ENCODE peak calls at places on chromosomes 16 and 17, in nine cellular contexts. C is heart left ventricle; R is HFFc6; D is T-helper 1 cell; U is stimulated activated CD8-positive, alpha-beta memory T cell treated with anti-CD3 and anti-CD28 coated beads, Interleukin-15, amount 100 ng/mL, for 48 hours; H is cerebellar cortex; P is left ventricle myocardium inferior; S is GM04504; E is activated CD8-positive, alpha-beta memory T cell treated with anti-CD3 and anti-CD28 coated beads, Interleukin-2, amount 50 U/mL, for 4 hours. V is an unnamed sample.

GRCh38 chr16:21279501-21279900 is 1.4 kb upstream of the CRYM start:
- DNase-seq in C (no peak), R (no peak), D (no peak), U (no peak), H (peak), P (no peak), S (no peak), E (no peak), V (no peak)

GRCh38 chr17:38747385-38748328 is 479 bp downstream of the PCGF2 start:
- DNase-seq in C (peak), R (no peak), D (no peak), U (no peak), H (no peak), P (peak), S (no peak), E (no peak), V (peak)

GRCh38 chr17:30396129-30396528 is 17.4 kb downstream of the CPD start:
- DNase-seq in C (no peak), R (no peak), D (no peak), U (no peak), H (no peak), P (no peak), S (no peak), E (no peak), V (no peak)

GRCh38 chr17:48457080-48457836 is 27.2 kb upstream of the SKAP1 start:
- DNase-seq in C (peak), R (peak), D (peak), U (no peak), H (peak), P (peak), S (peak), E (peak), V (peak)

GRCh38 chr17:78716814-78717393 is 65.2 kb downstream of the CYTH1 start:
- DNase-seq in C (peak), R (peak), D (no peak), U (no peak), H (peak), P (peak), S (no peak), E (peak), V (peak)

GRCh38 chr17:63840591-63841349 is 1.7 kb downstream of the SMARCD2 start:
- DNase-seq in C (peak), R (no peak), D (no peak), U (no peak), H (no peak), P (peak), S (peak), E (no peak), V (peak)

GRCh38 chr17:82241183-82241925 is 12.5 kb downstream of the SLC16A3 start:
- DNase-seq in C (peak), R (peak), D (no peak), U (no peak), H (no peak), P (peak), S (no peak), E (no peak), V (peak)

GRCh38 chr17:21043296-21044232 is 753 bp upstream of the USP22 start:
- DNase-seq in C (peak), R (peak), D (peak), U (peak), H (peak), P (peak), S (peak), E (peak), V (peak)

GRCh38 chr17:52136173-52136572 is 22.3 kb downstream of the CA10 start:
- DNase-seq in C (no peak), R (no peak), D (no peak), U (no peak), H (peak), P (no peak), S (no peak), E (no peak), V (no peak)

GRCh38 chr17:57537524-57538410 is 207.3 kb downstream of the CCDC182 start:
- DNase-seq in C (no peak), R (no peak), D (peak), U (no peak), H (no peak), P (no peak), S (no peak), E (no peak), V (no peak)

GRCh38 chr16:30456302-30456701 is 10.6 kb upstream of the SEPHS2 start:
- DNase-seq in C (no peak), R (no peak), D (no peak), U (no peak), H (no peak), P (no peak), S (no peak), E (no peak), V (no peak)

GRCh38 chr17:64107517-64108235 is 22.3 kb downstream of the ERN1 start:
- DNase-seq in C (no peak), R (no peak), D (no peak), U (no peak), H (no peak), P (no peak), S (no peak), E (no peak), V (no peak)

GRCh38 chr17:73401911-73402310 is 90.1 kb upstream of the CDC42EP4 start:
- DNase-seq in C (peak), R (no peak), D (peak), U (no peak), H (peak), P (peak), S (no peak), E (no peak), V (no peak)

GRCh38 chr16:30113031-30113710 is at the start of gene GDPD3:
- DNase-seq in C (peak), R (no peak), D (no peak), U (no peak), H (no peak), P (peak), S (no peak), E (no peak), V (no peak)

GRCh38 chr16:79845006-79845733 is 244.6 kb upstream of the MAF start:
- DNase-seq in C (no peak), R (no peak), D (peak), U (no peak), H (no peak), P (no peak), S (no peak), E (no peak), V (no peak)

GRCh38 chr17:50258647-50259483 is 15.4 kb upstream of the TMEM92 start:
- DNase-seq in C (no peak), R (peak), D (no peak), U (no peak), H (no peak), P (no peak), S (peak), E (no peak), V (no peak)

GRCh38 chr16:56861092-56861610 is 3.9 kb upstream of the SLC12A3 start:
- DNase-seq in C (no peak), R (no peak), D (no peak), U (no peak), H (no peak), P (no peak), S (no peak), E (no peak), V (peak)

GRCh38 chr17:13114601-13115024 is 96.8 kb upstream of the ELAC2 start:
- DNase-seq in C (peak), R (peak), D (peak), U (no peak), H (peak), P (peak), S (peak), E (no peak), V (peak)

GRCh38 chr16:9061358-9061813 is 30.1 kb upstream of the HAPSTR1 start:
- DNase-seq in C (peak), R (no peak), D (no peak), U (no peak), H (no peak), P (peak), S (no peak), E (no peak), V (peak)

GRCh38 chr17:10421946-10422542 is at the start of gene MYH8:
- DNase-seq in C (no peak), R (no peak), D (no peak), U (no peak), H (no peak), P (no peak), S (no peak), E (no peak), V (no peak)

GRCh38 chr17:79117905-79118487 is 43.4 kb downstream of the ENGASE start:
- DNase-seq in C (no peak), R (no peak), D (no peak), U (no peak), H (peak), P (no peak), S (no peak), E (no peak), V (no peak)

GRCh38 chr17:65017375-65017774 is 39.2 kb downstream of the GNA13 start:
- DNase-seq in C (no peak), R (no peak), D (no peak), U (no peak), H (peak), P (no peak), S (no peak), E (no peak), V (no peak)

GRCh38 chr17:9291912-9292562 is 270.7 kb downstream of the NTN1 start:
- DNase-seq in C (peak), R (no peak), D (peak), U (no peak), H (peak), P (peak), S (no peak), E (peak), V (peak)

GRCh38 chr16:85584192-85584757 is 28.8 kb upstream of the GSE1 start:
- DNase-seq in C (no peak), R (no peak), D (no peak), U (no peak), H (peak), P (no peak), S (no peak), E (no peak), V (no peak)

GRCh38 chr17:9568957-9569588 is 6.5 kb downstream of the STX8 start:
- DNase-seq in C (no peak), R (no peak), D (no peak), U (no peak), H (no peak), P (no peak), S (no peak), E (no peak), V (no peak)

GRCh38 chr17:72797142-72797541 is 295.3 kb downstream of the SLC39A11 start:
- DNase-seq in C (no peak), R (no peak), D (no peak), U (no peak), H (no peak), P (no peak), S (no peak), E (no peak), V (no peak)

GRCh38 chr16:13005836-13006235 is 104.4 kb downstream of the SHISA9 start:
- DNase-seq in C (no peak), R (no peak), D (no peak), U (no peak), H (no peak), P (no peak), S (no peak), E (no peak), V (no peak)

GRCh38 chr16:76114681-76115080 is 162.5 kb upstream of the CNTNAP4 start:
- DNase-seq in C (no peak), R (no peak), D (no peak), U (no peak), H (no peak), P (no peak), S (no peak), E (no peak), V (no peak)

GRCh38 chr17:68455756-68456528 is 1.4 kb downstream of the WIPI1 start:
- DNase-seq in C (no peak), R (peak), D (no peak), U (no peak), H (no peak), P (no peak), S (peak), E (no peak), V (no peak)

GRCh38 chr17:50396261-50397110 is 837 bp downstream of the LRRC59 start:
- DNase-seq in C (no peak), R (peak), D (peak), U (no peak), H (peak), P (no peak), S (peak), E (no peak), V (peak)

GRCh38 chr16:87847785-87848675 is 21.3 kb downstream of the SLC7A5 start:
- DNase-seq in C (no peak), R (no peak), D (no peak), U (no peak), H (no peak), P (no peak), S (no peak), E (no peak), V (no peak)

GRCh38 chr17:57375770-57376181 is 119.5 kb downstream of the MSI2 start:
- DNase-seq in C (no peak), R (no peak), D (no peak), U (no peak), H (no peak), P (no peak), S (no peak), E (no peak), V (no peak)

GRCh38 chr17:45846646-45847045 is 2.0 kb downstream of the SPPL2C start:
- DNase-seq in C (no peak), R (no peak), D (no peak), U (no peak), H (no peak), P (no peak), S (no peak), E (no peak), V (no peak)

GRCh38 chr16:30141750-30142149 is 18.7 kb upstream of the MAPK3 start:
- DNase-seq in C (no peak), R (no peak), D (peak), U (no peak), H (no peak), P (no peak), S (no peak), E (no peak), V (no peak)

GRCh38 chr17:71845354-71845753 is 275.5 kb upstream of the SOX9 start:
- DNase-seq in C (no peak), R (no peak), D (no peak), U (no peak), H (no peak), P (no peak), S (no peak), E (no peak), V (no peak)

GRCh38 chr16:71628810-71629209 is 2.8 kb downstream of the MARVELD3 start:
- DNase-seq in C (no peak), R (no peak), D (no peak), U (no peak), H (peak), P (no peak), S (no peak), E (no peak), V (peak)

GRCh38 chr17:62781356-62781755 is 26.8 kb downstream of the MARCHF10 start:
- DNase-seq in C (no peak), R (no peak), D (no peak), U (no peak), H (no peak), P (no peak), S (no peak), E (no peak), V (no peak)

GRCh38 chr16:67636713-67637112 is 8.2 kb upstream of the CARMIL2 start:
- DNase-seq in C (no peak), R (no peak), D (no peak), U (no peak), H (no peak), P (no peak), S (no peak), E (no peak), V (no peak)

GRCh38 chr17:80964859-80965580 is 26.6 kb upstream of the CHMP6 start:
- DNase-seq in C (no peak), R (no peak), D (no peak), U (no peak), H (no peak), P (no peak), S (no peak), E (no peak), V (no peak)

V was measured in pancreas.